ENCODE peak calls at places on chromosome 12, in six cellular contexts. B, D, M, V, P and X are unnamed samples.

GRCh38 chr12:56271031-56271430 is 4.3 kb downstream of the COQ10A start:
- DNase-seq in B (no peak), D (no peak), M (peak; percentile 26), V (no peak), P (no peak), X (no peak)

GRCh38 chr12:127245437-127245836 is 1021.5 kb upstream of the TMEM132C start:
- DNase-seq in B (no peak), D (no peak), M (no peak), V (no peak), P (peak; percentile 58), X (peak; percentile 61)

GRCh38 chr12:98709022-98709421 is 63.9 kb downstream of the APAF1 start:
- DNase-seq in B (no peak), D (no peak), M (no peak), V (no peak), P (no peak), X (no peak)

GRCh38 chr12:114932806-114933205 is 248.8 kb upstream of the TBX3 start:
- DNase-seq in B (no peak), D (no peak), M (no peak), V (no peak), P (no peak), X (no peak)

GRCh38 chr12:62861586-62861985 is 73.4 kb downstream of the PPM1H start:
- DNase-seq in B (no peak), D (no peak), M (no peak), V (no peak), P (no peak), X (no peak)

GRCh38 chr12:40263616-40264409 is 39.0 kb downstream of the LRRK2 start:
- DNase-seq in B (no peak), D (no peak), M (no peak), V (no peak), P (no peak), X (peak; percentile 3)

GRCh38 chr12:16599081-16599480 is 6.9 kb downstream of the LMO3 start:
- DNase-seq in B (no peak), D (no peak), M (no peak), V (no peak), P (no peak), X (no peak)

GRCh38 chr12:107560194-107560905 is 125.2 kb upstream of the PWP1 start:
- DNase-seq in B (no peak), D (no peak), M (no peak), V (no peak), P (no peak), X (no peak)

GRCh38 chr12:52221912-52222457 is 11.1 kb upstream of the KRT7 start:
- DNase-seq in B (peak; percentile 13), D (peak; percentile 77), M (peak; percentile 56), V (no peak), P (no peak), X (no peak)

GRCh38 chr12:63151061-63151897 is at the start of gene AVPR1A:
- DNase-seq in B (no peak), D (peak; percentile 12), M (no peak), V (peak; percentile 57), P (no peak), X (no peak)

GRCh38 chr12:123896786-123897185 is 75.8 kb downstream of the CCDC92 start:
- DNase-seq in B (no peak), D (no peak), M (no peak), V (no peak), P (no peak), X (peak; percentile 44)

GRCh38 chr12:93318720-93319522 is 58.8 kb upstream of the NUDT4 start:
- DNase-seq in B (no peak), D (no peak), M (no peak), V (no peak), P (no peak), X (no peak)

DNA sequence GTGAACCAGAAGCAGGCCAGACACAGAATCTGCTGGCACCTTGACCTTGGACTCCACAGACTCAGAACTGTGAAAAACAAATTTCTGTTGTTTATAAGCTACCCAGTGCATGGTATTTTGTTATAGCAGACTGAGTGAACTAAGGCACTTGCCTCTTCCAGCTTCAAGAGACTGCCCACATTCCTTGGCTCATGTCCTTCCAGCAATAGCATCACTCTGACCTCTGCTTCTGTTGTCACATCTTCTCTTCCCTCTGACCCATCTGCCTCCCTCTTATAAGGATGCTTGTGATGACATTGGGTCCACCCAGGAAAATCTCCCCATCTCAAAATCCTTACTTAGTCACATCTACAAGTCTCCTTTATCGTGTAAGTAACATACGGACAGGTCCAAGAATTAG is 200.4 kb downstream of the PIK3C2G start:
- DNase-seq in B (no peak), D (no peak), M (no peak), V (no peak), P (no peak), X (no peak)
- H3K4me3 ChIP-seq in B (no peak overlapping the region), D (no peak overlapping the region), M (no peak overlapping the region), V (no peak overlapping the region), P (no peak overlapping the region), X (no peak overlapping the region)

DNA sequence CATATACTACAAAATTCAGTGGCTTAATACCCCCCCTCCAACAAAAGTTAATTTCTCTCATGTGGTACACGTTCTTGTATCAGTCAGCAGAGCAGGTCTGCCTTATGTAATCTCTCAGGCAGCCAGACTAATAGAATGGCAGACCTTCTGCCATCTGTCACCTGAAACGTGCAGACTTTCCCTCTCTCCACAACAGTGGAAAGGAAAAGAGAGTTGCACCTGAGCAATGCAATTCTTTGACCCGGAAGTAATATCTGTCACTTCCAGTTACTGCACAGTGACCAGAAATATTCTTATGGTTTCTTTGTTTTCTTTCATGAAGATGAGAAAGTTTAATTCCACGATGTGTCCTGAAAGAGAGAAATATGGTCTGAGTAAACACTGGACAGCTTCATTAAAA is 14.4 kb downstream of the KERA start:
- DNase-seq in B (no peak), D (no peak), M (no peak), V (no peak), P (no peak), X (no peak)
- H3K4me3 ChIP-seq in B (no peak overlapping the region), D (no peak overlapping the region), M (no peak overlapping the region), V (no peak overlapping the region), P (no peak overlapping the region), X (no peak overlapping the region)

DNA sequence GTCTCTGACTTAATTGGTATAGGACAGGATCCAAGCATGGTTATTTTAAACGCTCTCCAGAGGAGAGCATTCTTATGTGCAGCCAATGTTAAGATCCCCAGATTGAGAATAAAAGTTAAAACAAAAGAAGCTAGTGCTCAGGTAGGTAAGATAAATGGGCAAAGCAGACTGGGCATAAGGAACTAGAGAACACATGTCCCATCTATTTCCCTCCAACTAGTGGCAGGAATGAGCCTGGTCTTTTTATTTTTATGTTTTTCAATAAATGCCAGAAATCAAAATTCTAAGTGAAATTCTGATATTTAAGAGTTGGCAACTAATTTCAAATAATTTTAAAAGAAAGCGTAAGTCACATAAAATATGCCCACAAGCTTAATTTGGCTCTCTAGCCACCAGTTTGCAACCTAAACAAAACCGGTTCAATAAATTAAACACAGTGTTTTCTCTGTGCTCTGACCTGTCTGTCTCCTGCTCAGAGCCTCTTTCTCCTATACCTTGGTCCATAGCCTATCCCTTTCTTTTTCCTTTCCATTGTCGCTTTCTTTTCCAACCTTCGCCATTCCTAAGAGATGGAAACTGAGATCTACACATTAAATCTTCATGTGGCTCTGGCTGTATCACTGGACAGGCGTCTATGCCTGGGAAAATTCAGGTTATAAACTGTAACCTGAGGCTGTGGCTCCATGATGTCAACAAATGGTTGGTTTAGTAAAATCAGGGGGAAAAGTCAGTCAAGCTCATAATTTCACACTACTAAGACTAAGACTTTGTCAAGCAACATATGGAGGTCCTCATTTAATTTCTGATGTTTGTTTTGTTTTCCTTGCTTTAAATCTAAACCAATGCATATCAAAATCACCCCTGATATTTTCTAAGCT is 5.5 kb downstream of the SLC38A1 start:
- DNase-seq in B (no peak), D (no peak), M (no peak), V (no peak), P (no peak), X (no peak)
- H3K4me3 ChIP-seq in B (no peak overlapping the region), D (no peak overlapping the region), M (no peak overlapping the region), V (no peak overlapping the region), P (no peak overlapping the region), X (no peak overlapping the region)

GRCh38 chr12:6430124-6430989 is 14.4 kb upstream of the CD27 start:
- DNase-seq in B (no peak), D (peak; percentile 71), M (peak; percentile 71), V (peak; percentile 97), P (peak; percentile 90), X (peak; percentile 93)
- H3K4me3 ChIP-seq in B (no peak overlapping the region), D (no peak overlapping the region), M (peak overlapping the region; percentile 30), V (peak overlapping the region; percentile 17), P (no peak overlapping the region), X (no peak overlapping the region)

GRCh38 chr12:78695749-78696148 is 168.8 kb upstream of the SYT1 start:
- DNase-seq in B (no peak), D (no peak), M (no peak), V (no peak), P (no peak), X (no peak)
- H3K4me3 ChIP-seq in B (no peak overlapping the region), D (no peak overlapping the region), M (no peak overlapping the region), V (no peak overlapping the region), P (no peak overlapping the region), X (no peak overlapping the region)

GRCh38 chr12:54287316-54288157 is 7.0 kb downstream of the HNRNPA1 start:
- DNase-seq in B (no peak), D (no peak), M (no peak), V (no peak), P (no peak), X (no peak)

GRCh38 chr12:54282949-54283593 is 2.5 kb downstream of the HNRNPA1 start:
- DNase-seq in B (no peak), D (peak; percentile 59), M (no peak), V (no peak), P (no peak), X (no peak)

GRCh38 chr12:54280401-54281260 is at the start of gene HNRNPA1:
- DNase-seq in B (peak; percentile 99), D (peak; percentile 92), M (peak; percentile 100), V (peak; percentile 99), P (peak; percentile 100), X (peak; percentile 99)

GRCh38 chr12:54286042-54286931 is 5.8 kb downstream of the HNRNPA1 start:
- DNase-seq in B (no peak), D (no peak), M (no peak), V (no peak), P (no peak), X (no peak)

GRCh38 chr12:54285150-54286041 is 4.9 kb downstream of the HNRNPA1 start:
- DNase-seq in B (no peak), D (no peak), M (no peak), V (no peak), P (no peak), X (no peak)
- H3K4me3 ChIP-seq in B (no peak overlapping the region), D (no peak overlapping the region), M (no peak overlapping the region), V (no peak overlapping the region), P (no peak overlapping the region), X (no peak overlapping the region)

GRCh38 chr12:105848286-105848685 is 290.5 kb downstream of the NUAK1 start:
- DNase-seq in B (no peak), D (no peak), M (no peak), V (no peak), P (no peak), X (no peak)

GRCh38 chr12:105850103-105850968 is 288.4 kb downstream of the NUAK1 start:
- DNase-seq in B (no peak), D (no peak), M (no peak), V (no peak), P (no peak), X (no peak)

GRCh38 chr12:105852958-105853357 is 285.8 kb downstream of the NUAK1 start:
- DNase-seq in B (no peak), D (no peak), M (no peak), V (peak; percentile 29), P (no peak), X (no peak)

GRCh38 chr12:105855691-105856405 is 282.9 kb downstream of the NUAK1 start:
- DNase-seq in B (no peak), D (no peak), M (no peak), V (no peak), P (no peak), X (no peak)

GRCh38 chr12:105852496-105852895 is 286.3 kb downstream of the NUAK1 start:
- DNase-seq in B (no peak), D (no peak), M (no peak), V (no peak), P (no peak), X (no peak)
- H3K4me3 ChIP-seq in B (no peak overlapping the region), D (no peak overlapping the region), M (no peak overlapping the region), V (no peak overlapping the region), P (no peak overlapping the region), X (no peak overlapping the region)